ENCODE peak calls at places on chromosomes 11 and 22, in ten cellular contexts. S, Q, K, A, R, B, P, C, I and D are unnamed samples.

GRCh38 chr22:43429426-43429825 is 17.6 kb downstream of the MPPED1 start:
- DNase-seq in S (no peak), Q (no peak), K (no peak), A (no peak), R (no peak), B (no peak), P (no peak), C (no peak), I (no peak), D (no peak)

GRCh38 chr11:45791524-45791923 is 13.4 kb upstream of the SLC35C1 start:
- DNase-seq in S (no peak), Q (no peak), K (no peak), A (no peak), R (no peak), B (peak), P (no peak), C (no peak), I (no peak), D (no peak)

GRCh38 chr22:19853058-19853878 is 1.4 kb downstream of the GNB1L start:
- DNase-seq in S (no peak), Q (no peak), K (no peak), A (no peak), R (no peak), B (no peak), P (no peak), C (no peak), I (no peak), D (no peak)

GRCh38 chr11:1403721-1404460 is 14.2 kb downstream of the BRSK2 start:
- DNase-seq in S (no peak), Q (no peak), K (no peak), A (no peak), R (no peak), B (no peak), P (no peak), C (no peak), I (no peak), D (no peak)

GRCh38 chr11:111676878-111677585 is 74.8 kb downstream of the SIK2 start:
- DNase-seq in S (peak), Q (no peak), K (no peak), A (no peak), R (no peak), B (no peak), P (no peak), C (no peak), I (no peak), D (no peak)

GRCh38 chr11:92501346-92501745 is 276.7 kb downstream of the FAT3 start:
- DNase-seq in S (no peak), Q (no peak), K (no peak), A (no peak), R (no peak), B (no peak), P (no peak), C (no peak), I (no peak), D (no peak)

GRCh38 chr11:2133481-2134021 is 5.6 kb downstream of the IGF2 start:
- DNase-seq in S (no peak), Q (no peak), K (no peak), A (peak), R (no peak), B (no peak), P (no peak), C (no peak), I (no peak), D (no peak)

GRCh38 chr11:96524475-96524874 is 134.7 kb downstream of the JRKL start:
- DNase-seq in S (no peak), Q (no peak), K (no peak), A (no peak), R (no peak), B (no peak), P (no peak), C (no peak), I (no peak), D (no peak)

GRCh38 chr11:12066799-12067508 is 43.4 kb upstream of the MICAL2 start:
- DNase-seq in S (peak), Q (no peak), K (no peak), A (peak), R (no peak), B (no peak), P (no peak), C (no peak), I (no peak), D (no peak)